ENCODE peak calls at places on chromosomes 13 and 19, in six cellular contexts. C is AG04450; G is mucosa of descending colon; N is AG04449; I is MCF 10A; E is CD4-positive, alpha-beta T cell. T is an unnamed sample.

GRCh38 chr13:42906257-42906656 is 85.8 kb downstream of the EPSTI1 start:
- DNase-seq in G (no peak), C (no peak), N (no peak), E (no peak), I (no peak), T (no peak)

GRCh38 chr19:31548941-31549340 is 199.7 kb upstream of the TSHZ3 start:
- DNase-seq in E (no peak), I (no peak), G (peak), N (no peak), C (peak), T (no peak)

GRCh38 chr19:970695-971094 is 13.4 kb upstream of the WDR18 start:
- DNase-seq in N (no peak), E (no peak), G (peak), I (no peak), C (no peak), T (no peak)

GRCh38 chr13:35699181-35699580 is 222.7 kb upstream of the MAB21L1 start:
- DNase-seq in C (no peak), E (no peak), N (no peak), G (no peak), I (no peak), T (no peak)

GRCh38 chr13:61383101-61383500 is 32.5 kb downstream of the PCDH20 start:
- DNase-seq in I (no peak), N (no peak), G (no peak), C (no peak), E (no peak), T (no peak)

GRCh38 chr13:41310963-41311606 is at the start of gene NAA16:
- DNase-seq in I (peak), C (peak), N (peak), G (peak), E (peak), T (peak)

GRCh38 chr13:75202981-75203380 is 279.0 kb downstream of the TBC1D4 start:
- DNase-seq in N (no peak), C (no peak), I (no peak), G (no peak), E (no peak), T (no peak)

GRCh38 chr13:61608138-61608537 is 192.5 kb upstream of the PCDH20 start:
- DNase-seq in I (no peak), N (no peak), E (no peak), G (no peak), C (no peak), T (no peak)

GRCh38 chr19:45187421-45188100 is 9.0 kb downstream of the BLOC1S3 start:
- DNase-seq in N (no peak), E (no peak), I (peak), C (no peak), G (no peak), T (peak)

GRCh38 chr19:41299755-41300089 is 10.2 kb upstream of the CCDC97 start:
- DNase-seq in G (no peak), C (peak), I (peak), N (no peak), E (peak), T (no peak)

GRCh38 chr13:60335531-60335930 is 61.5 kb upstream of the TDRD3 start:
- DNase-seq in N (no peak), E (no peak), I (peak), C (no peak), G (no peak), T (no peak)

GRCh38 chr13:77339408-77339807 is 12.5 kb upstream of the MYCBP2 start:
- DNase-seq in N (no peak), E (no peak), I (no peak), G (no peak), C (no peak), T (no peak)

GRCh38 chr13:79589605-79590511 is 108.9 kb downstream of the NDFIP2 start:
- DNase-seq in E (no peak), I (peak), C (no peak), N (no peak), G (no peak), T (no peak)

GRCh38 chr13:79282976-79283375 is 123.1 kb downstream of the RBM26 start:
- DNase-seq in G (no peak), C (no peak), E (no peak), N (no peak), I (peak), T (no peak)

GRCh38 chr13:73521291-73521626 is 462.5 kb downstream of the KLF5 start:
- DNase-seq in G (peak), E (no peak), N (no peak), I (no peak), C (no peak), T (no peak)

GRCh38 chr19:33781996-33782395 is 14.7 kb upstream of the KCTD15 start:
- DNase-seq in I (no peak), E (no peak), N (no peak), C (no peak), G (no peak), T (no peak)

GRCh38 chr13:92549275-92549674 is 677.3 kb upstream of the GPC6 start:
- DNase-seq in G (peak), I (no peak), E (no peak), N (no peak), C (no peak), T (no peak)

GRCh38 chr19:13430790-13431582 is 75.3 kb downstream of the CACNA1A start:
- DNase-seq in C (peak), E (peak), G (peak), I (peak), N (no peak), T (no peak)

GRCh38 chr13:112844411-112844810 is 124.6 kb upstream of the MCF2L start:
- DNase-seq in I (no peak), G (no peak), E (no peak), N (no peak), C (no peak), T (no peak)

GRCh38 chr13:60431108-60431700 is 34.2 kb downstream of the TDRD3 start:
- DNase-seq in N (peak), I (peak), E (no peak), G (peak), C (peak), T (no peak)

GRCh38 chr19:52941941-52942370 is 18.7 kb upstream of the ZNF888 start:
- DNase-seq in C (no peak), G (peak), I (peak), N (no peak), E (peak), T (no peak)

GRCh38 chr13:30526612-30527217 is 61.0 kb upstream of the HMGB1 start:
- DNase-seq in C (no peak), I (no peak), N (no peak), E (no peak), G (no peak), T (no peak)

GRCh38 chr13:46860734-46861133 is 36.1 kb downstream of the HTR2A start:
- DNase-seq in E (no peak), I (no peak), N (no peak), G (no peak), C (no peak), T (no peak)

GRCh38 chr19:38809592-38810252 is 3.0 kb downstream of the LGALS4 start:
- DNase-seq in C (no peak), I (no peak), G (no peak), N (no peak), E (no peak), T (no peak)

GRCh38 chr13:27956576-27957300 is 12.4 kb downstream of the CDX2 start:
- DNase-seq in E (no peak), I (no peak), N (no peak), G (peak), C (no peak), T (no peak)

GRCh38 chr19:12975221-12975756 is 5.9 kb downstream of the DAND5 start:
- DNase-seq in N (no peak), G (no peak), C (no peak), I (no peak), E (no peak), T (no peak)

GRCh38 chr13:23212621-23213020 is 31.8 kb downstream of the SGCG start:
- DNase-seq in C (no peak), G (no peak), N (no peak), E (no peak), I (no peak), T (no peak)

GRCh38 chr19:35509861-35510625 is 3.4 kb downstream of the DMKN start:
- DNase-seq in G (peak), I (peak), E (peak), C (no peak), N (no peak), T (peak)

GRCh38 chr19:38023661-38024574 is 116.9 kb downstream of the SIPA1L3 start:
- DNase-seq in N (no peak), C (no peak), E (no peak), G (no peak), I (no peak), T (no peak)

GRCh38 chr13:30121666-30122065 is 185.7 kb downstream of the KATNAL1 start:
- DNase-seq in I (no peak), G (no peak), N (no peak), C (no peak), E (no peak), T (no peak)

GRCh38 chr13:65054277-65054676 is 2175.9 kb downstream of the PCDH9 start:
- DNase-seq in E (no peak), G (no peak), N (no peak), I (no peak), C (no peak), T (no peak)

GRCh38 chr19:3977242-3978143 is 6.6 kb upstream of the DAPK3 start:
- DNase-seq in I (no peak), E (no peak), C (no peak), G (no peak), N (no peak), T (no peak)
- TF ChIP-seq CTCF in I (no peak), E (no peak), C (peak), G (no peak), N (no peak), T (no peak)

GRCh38 chr19:16423891-16424290 is 47.9 kb downstream of the EPS15L1 start:
- DNase-seq in G (no peak), N (no peak), C (no peak), I (no peak), E (no peak), T (no peak)
- TF ChIP-seq CTCF in G (no peak), N (no peak), C (no peak), I (no peak), E (no peak), T (no peak)

DNA sequence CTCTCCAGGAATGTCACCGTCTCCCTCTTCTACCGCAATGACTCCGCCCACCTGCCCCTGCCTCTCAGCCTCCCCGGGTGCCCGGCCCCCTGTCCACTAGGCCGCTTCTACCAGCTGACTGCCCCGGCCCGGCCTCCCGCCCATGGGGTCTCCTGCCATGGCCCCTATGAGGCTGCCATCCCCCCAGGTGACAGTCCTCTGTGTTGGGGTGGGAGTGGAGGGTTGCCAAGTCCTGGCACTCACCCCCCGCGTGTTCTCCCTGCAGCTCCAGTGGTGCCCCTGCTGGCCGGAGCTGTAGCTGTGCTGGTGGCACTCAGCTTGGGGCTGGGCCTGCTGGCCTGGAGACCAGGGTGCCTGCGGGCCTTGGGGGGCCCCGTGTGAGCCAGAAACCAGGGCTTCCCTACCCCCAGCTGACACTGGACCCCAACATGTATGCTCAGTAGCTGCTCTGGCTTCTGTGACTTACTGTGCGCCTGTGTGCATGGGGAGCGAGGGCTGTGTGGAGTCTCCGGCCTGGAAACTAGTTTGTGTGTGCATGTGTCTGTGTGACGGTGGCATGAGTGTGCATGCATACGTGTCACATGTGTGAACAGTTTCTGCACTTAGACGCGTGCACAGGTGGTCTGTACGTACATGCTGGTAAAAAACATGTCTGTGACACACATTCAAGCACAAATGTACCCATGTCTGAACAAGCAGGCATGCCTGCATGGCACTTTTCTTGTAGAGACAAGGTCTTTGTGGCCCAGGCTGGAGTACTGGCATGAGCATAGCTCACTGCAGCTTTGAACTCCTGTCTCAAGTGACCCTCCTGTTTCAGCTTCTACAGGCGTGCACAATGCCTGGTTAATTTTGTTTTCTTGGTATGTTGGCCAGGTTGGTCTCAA is 4.8 kb downstream of the ACP4 start:
- DNase-seq in I (peak), E (no peak), C (no peak), N (no peak), G (no peak), T (no peak)
- TF ChIP-seq CTCF in I (peak), E (no peak), C (peak), N (no peak), G (no peak), T (no peak)

DNA sequence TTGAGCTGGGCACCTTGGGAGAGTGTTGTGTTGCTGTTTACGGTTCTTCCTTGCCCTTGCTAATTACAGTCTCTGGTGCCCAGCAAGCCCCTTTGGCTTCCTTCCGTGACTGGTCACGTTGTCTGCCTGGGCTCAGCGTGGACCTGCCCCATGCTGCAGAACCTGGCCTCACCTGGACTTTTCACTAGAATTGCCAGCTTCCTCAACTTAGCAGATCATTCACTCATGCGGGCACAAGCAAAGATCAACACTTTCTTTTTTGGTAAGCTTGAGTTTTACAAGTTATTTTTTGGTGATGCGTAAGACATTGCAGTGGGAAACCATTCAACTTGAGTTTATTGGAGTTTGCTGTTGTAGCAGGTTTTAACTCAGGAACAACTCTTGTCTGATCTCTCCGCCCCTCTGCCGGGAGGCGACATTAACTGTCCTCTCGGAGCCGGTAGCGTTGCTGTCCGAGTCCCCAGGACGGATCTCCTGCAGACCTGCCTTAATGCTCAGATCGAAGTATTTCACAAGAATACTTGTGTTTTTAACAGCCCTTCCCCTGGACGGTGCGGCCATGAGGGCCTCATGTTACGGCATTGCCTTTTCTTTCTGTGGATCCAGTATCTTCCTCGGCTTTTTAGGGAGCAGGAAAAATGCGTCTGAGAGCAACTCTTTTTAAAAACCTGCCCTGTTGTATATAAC is 15.7 kb upstream of the TEX29 start:
- DNase-seq in E (no peak), C (no peak), G (no peak), I (no peak), N (no peak), T (no peak)
- TF ChIP-seq CTCF in E (no peak), C (no peak), G (no peak), I (no peak), N (no peak), T (no peak)

DNA sequence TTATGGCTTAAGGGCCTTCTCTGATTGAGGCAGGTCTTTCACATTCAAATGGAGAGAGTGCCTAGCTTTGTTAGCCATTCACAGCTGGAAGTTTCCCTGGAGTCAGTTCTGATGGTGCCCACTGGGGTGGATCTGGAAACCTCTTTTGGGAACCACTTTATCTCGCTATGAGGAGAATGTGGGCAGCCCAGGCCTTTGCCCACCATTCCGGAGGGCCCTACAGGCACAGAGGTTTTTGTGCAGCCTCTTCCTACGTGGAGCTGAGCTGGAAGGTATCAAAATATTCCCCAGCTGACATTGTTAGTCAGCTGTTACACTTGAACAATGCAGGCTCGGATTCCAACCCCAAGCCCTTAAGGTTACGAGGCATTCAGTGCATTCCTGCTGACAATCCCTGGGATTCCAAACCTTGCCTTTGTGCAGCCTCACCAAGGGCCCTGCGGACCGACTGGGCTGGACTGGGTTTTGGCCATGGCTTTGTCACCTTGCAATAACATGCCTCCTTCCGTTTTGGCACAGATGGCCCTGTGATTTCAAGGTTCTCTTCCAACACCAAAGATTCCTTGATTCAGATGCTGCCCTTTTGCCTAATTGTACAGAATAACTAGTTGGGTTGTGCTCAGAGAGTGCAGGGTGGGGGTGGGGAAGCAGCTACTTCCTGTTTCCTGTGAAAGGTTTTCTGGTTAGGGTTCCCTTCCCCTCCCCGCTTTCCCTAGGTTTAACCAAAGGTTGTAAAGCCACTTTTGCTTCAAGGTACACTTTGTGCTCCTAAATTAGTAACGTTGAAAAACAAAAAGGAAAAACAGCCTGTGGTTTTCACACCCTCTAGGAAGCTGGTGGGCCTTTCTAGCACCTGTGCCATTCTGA is 27.1 kb downstream of the SAE1 start:
- DNase-seq in I (no peak), G (peak), E (peak), C (peak), N (no peak), T (no peak)
- TF ChIP-seq CTCF in I (no peak), G (no peak), E (no peak), C (peak), N (no peak), T (no peak)